ENCODE peak calls at places on chromosomes 12 and 14, in four cellular contexts. One of them, this sample, is unnamed.

GRCh38 chr14:102717211-102717610 is 60.0 kb upstream of the TRAF3 start:
- DNase-seq in heart right ventricle: no peak
- DNase-seq in tibial nerve: no peak
- DNase-seq in HCT116: no peak
- DNase-seq in this sample: no peak

GRCh38 chr14:100350283-100350926 is 27.3 kb downstream of the SLC25A47 start:
- DNase-seq in tibial nerve: no peak
- DNase-seq in heart right ventricle: no peak
- DNase-seq in HCT116: no peak
- DNase-seq in this sample: no peak

GRCh38 chr14:52455291-52456088 is 96.8 kb downstream of the TXNDC16 start:
- DNase-seq in HCT116: no peak
- DNase-seq in heart right ventricle: no peak
- DNase-seq in tibial nerve: no peak
- DNase-seq in this sample: no peak

GRCh38 chr14:36452850-36453249 is 67.2 kb downstream of the NKX2-1 start:
- DNase-seq in HCT116: no peak
- DNase-seq in tibial nerve: no peak
- DNase-seq in heart right ventricle: no peak
- DNase-seq in this sample: no peak

GRCh38 chr14:71591929-71592328 is 340.3 kb upstream of the RGS6 start:
- DNase-seq in tibial nerve: no peak
- DNase-seq in heart right ventricle: no peak
- DNase-seq in HCT116: peak; percentile 16
- DNase-seq in this sample: no peak

GRCh38 chr14:22871200-22871961 is at the start of gene LRP10:
- DNase-seq in heart right ventricle: peak; percentile 92
- DNase-seq in HCT116: peak; percentile 85
- DNase-seq in tibial nerve: peak; percentile 89
- DNase-seq in this sample: peak; percentile 95

GRCh38 chr12:11862794-11863193 is 207.9 kb upstream of the BCL2L14 start:
- DNase-seq in tibial nerve: no peak
- DNase-seq in HCT116: no peak
- DNase-seq in heart right ventricle: no peak
- DNase-seq in this sample: no peak

GRCh38 chr14:68655021-68655811 is 137.7 kb downstream of the ZFP36L1 start:
- DNase-seq in heart right ventricle: no peak
- DNase-seq in tibial nerve: no peak
- DNase-seq in HCT116: no peak
- DNase-seq in this sample: no peak

GRCh38 chr12:124864326-124864752 is 675 bp upstream of the SCARB1 start:
- DNase-seq in heart right ventricle: no peak
- DNase-seq in tibial nerve: no peak
- DNase-seq in HCT116: no peak
- DNase-seq in this sample: no peak

GRCh38 chr12:118964988-118965387 is 16.4 kb upstream of the SRRM4 start:
- DNase-seq in heart right ventricle: no peak
- DNase-seq in tibial nerve: no peak
- DNase-seq in HCT116: no peak
- DNase-seq in this sample: no peak

GRCh38 chr12:6745751-6746525 is 7.0 kb downstream of the MLF2 start:
- DNase-seq in HCT116: no peak
- DNase-seq in heart right ventricle: no peak
- DNase-seq in tibial nerve: no peak
- DNase-seq in this sample: no peak

GRCh38 chr12:131312793-131313545 is 359.3 kb downstream of the ADGRD1 start:
- DNase-seq in heart right ventricle: no peak
- DNase-seq in HCT116: no peak
- DNase-seq in tibial nerve: no peak
- DNase-seq in this sample: no peak

GRCh38 chr14:61472025-61472672 is 150.8 kb downstream of the PRKCH start:
- DNase-seq in heart right ventricle: peak; percentile 45
- DNase-seq in tibial nerve: no peak
- DNase-seq in HCT116: no peak
- DNase-seq in this sample: no peak

GRCh38 chr12:1518763-1519516 is 75.4 kb downstream of the FBXL14 start:
- DNase-seq in HCT116: peak; percentile 32
- DNase-seq in heart right ventricle: no peak
- DNase-seq in tibial nerve: no peak
- DNase-seq in this sample: no peak

GRCh38 chr12:46124848-46125619 is 134.7 kb upstream of the SCAF11 start:
- DNase-seq in HCT116: peak; percentile 80
- DNase-seq in tibial nerve: peak; percentile 68
- DNase-seq in heart right ventricle: no peak
- DNase-seq in this sample: no peak

GRCh38 chr12:40832668-40833067 is 140.4 kb downstream of the CNTN1 start:
- DNase-seq in heart right ventricle: no peak
- DNase-seq in HCT116: no peak
- DNase-seq in tibial nerve: no peak
- DNase-seq in this sample: no peak

GRCh38 chr14:37090026-37090425 is 82.4 kb downstream of the SLC25A21 start:
- DNase-seq in tibial nerve: no peak
- DNase-seq in heart right ventricle: no peak
- DNase-seq in HCT116: no peak
- DNase-seq in this sample: no peak

GRCh38 chr12:88693837-88694445 is 113.7 kb upstream of the KITLG start:
- DNase-seq in heart right ventricle: no peak
- DNase-seq in HCT116: no peak
- DNase-seq in tibial nerve: no peak
- DNase-seq in this sample: no peak

GRCh38 chr12:94172973-94173372 is 24.6 kb downstream of the PLXNC1 start:
- DNase-seq in heart right ventricle: no peak
- DNase-seq in HCT116: no peak
- DNase-seq in tibial nerve: no peak
- DNase-seq in this sample: no peak

GRCh38 chr12:100741084-100741711 is 53.4 kb upstream of the ANO4 start:
- DNase-seq in HCT116: peak; percentile 6
- DNase-seq in heart right ventricle: no peak
- DNase-seq in tibial nerve: peak; percentile 13
- DNase-seq in this sample: no peak

GRCh38 chr12:116698554-116698953 is 39.3 kb downstream of the SPRING1 start:
- DNase-seq in tibial nerve: no peak
- DNase-seq in HCT116: no peak
- DNase-seq in heart right ventricle: no peak
- DNase-seq in this sample: no peak
- H3K36me3 ChIP-seq in tibial nerve: no peaks in the 10 kb centered on the region
- H3K36me3 ChIP-seq in HCT116: no peaks in the 10 kb centered on the region
- H3K36me3 ChIP-seq in heart right ventricle: no peaks in the 10 kb centered on the region
- H3K36me3 ChIP-seq in this sample: no peaks in the 10 kb centered on the region

GRCh38 chr14:74593241-74593985 is 18.6 kb downstream of the LTBP2 start:
- DNase-seq in HCT116: no peak
- DNase-seq in tibial nerve: no peak
- DNase-seq in heart right ventricle: no peak
- DNase-seq in this sample: peak; percentile 26
- H3K4me1 ChIP-seq in HCT116: no peaks in the 10 kb centered on the region
- H3K4me1 ChIP-seq in tibial nerve: peaks cover 3% of the 10 kb centered on the region
- H3K4me1 ChIP-seq in heart right ventricle: peaks cover 49% of the 10 kb centered on the region
- H3K4me1 ChIP-seq in this sample: peaks cover 28% of the 10 kb centered on the region

GRCh38 chr12:48292030-48292429 is 58.7 kb downstream of the ZNF641 start:
- DNase-seq in tibial nerve: no peak
- DNase-seq in HCT116: no peak
- DNase-seq in heart right ventricle: no peak
- DNase-seq in this sample: no peak
- H3K36me3 ChIP-seq in tibial nerve: no peaks in the 10 kb centered on the region
- H3K36me3 ChIP-seq in HCT116: no peaks in the 10 kb centered on the region
- H3K36me3 ChIP-seq in heart right ventricle: no peaks in the 10 kb centered on the region
- H3K36me3 ChIP-seq in this sample: no peaks in the 10 kb centered on the region

GRCh38 chr14:35403085-35403396 is 1.5 kb downstream of the NFKBIA start:
- DNase-seq in tibial nerve: peak; percentile 24
- DNase-seq in HCT116: no peak
- DNase-seq in heart right ventricle: peak; percentile 32
- DNase-seq in this sample: peak; percentile 44
- H3K4me1 ChIP-seq in tibial nerve: no peaks in the 10 kb centered on the region
- H3K4me1 ChIP-seq in HCT116: peaks cover 25% of the 10 kb centered on the region
- H3K4me1 ChIP-seq in heart right ventricle: peaks cover 44% of the 10 kb centered on the region
- H3K4me1 ChIP-seq in this sample: peaks cover 36% of the 10 kb centered on the region